ENCODE peak calls at places on chromosomes 13 and 19, in five cellular contexts. F, O, A, D and Z are unnamed samples.

GRCh38 chr19:3510727-3511126 is 4.6 kb downstream of the FZR1 start:
- DNase-seq in F (no peak), O (no peak), A (no peak), D (no peak), Z (no peak)

GRCh38 chr19:15154002-15154612 is 46.7 kb downstream of the NOTCH3 start:
- DNase-seq in F (peak; percentile 39), O (no peak), A (peak; percentile 52), D (peak; percentile 39), Z (no peak)

GRCh38 chr13:97160421-97160820 is 61.7 kb upstream of the MBNL2 start:
- DNase-seq in F (no peak), O (no peak), A (no peak), D (no peak), Z (no peak)

GRCh38 chr13:80841346-80841882 is 500.5 kb upstream of the SPRY2 start:
- DNase-seq in F (no peak), O (no peak), A (peak; percentile 67), D (no peak), Z (no peak)

GRCh38 chr13:82701021-82701420 is 1181.3 kb downstream of the SLITRK1 start:
- DNase-seq in F (no peak), O (no peak), A (no peak), D (no peak), Z (no peak)

GRCh38 chr13:95474992-95475391 is 77.5 kb upstream of the CLDN10 start:
- DNase-seq in F (no peak), O (no peak), A (no peak), D (no peak), Z (no peak)

GRCh38 chr13:99363391-99363790 is 56.2 kb upstream of the GPR183 start:
- DNase-seq in F (no peak), O (no peak), A (no peak), D (no peak), Z (no peak)

GRCh38 chr19:38451629-38452028 is 18.1 kb downstream of the RYR1 start:
- DNase-seq in F (no peak), O (no peak), A (no peak), D (no peak), Z (no peak)

GRCh38 chr13:46490129-46490528 is 62.8 kb upstream of the LRCH1 start:
- DNase-seq in F (no peak), O (no peak), A (no peak), D (no peak), Z (no peak)

GRCh38 chr19:5851302-5851701 is at the start of gene FUT3:
- DNase-seq in F (peak; percentile 85), O (no peak), A (no peak), D (no peak), Z (peak; percentile 66)

GRCh38 chr13:30690282-30691188 is 44.8 kb upstream of the ALOX5AP start:
- DNase-seq in F (peak; percentile 75), O (no peak), A (peak; percentile 98), D (peak; percentile 77), Z (peak; percentile 38)

GRCh38 chr19:42488783-42489521 is 39.3 kb downstream of the CEACAM1 start:
- DNase-seq in F (no peak), O (no peak), A (no peak), D (no peak), Z (no peak)

GRCh38 chr13:41651413-41652068 is 194.2 kb downstream of the RGCC start:
- DNase-seq in F (no peak), O (no peak), A (no peak), D (no peak), Z (no peak)

GRCh38 chr19:46745521-46746280 is at the start of gene FKRP:
- DNase-seq in F (peak; percentile 65), O (no peak), A (no peak), D (no peak), Z (peak; percentile 32)

GRCh38 chr19:49347835-49348234 is 12.6 kb downstream of the CD37 start:
- DNase-seq in F (no peak), O (no peak), A (peak; percentile 76), D (peak; percentile 48), Z (no peak)

GRCh38 chr19:48540110-48540509 is 11.9 kb upstream of the SULT2B1 start:
- DNase-seq in F (no peak), O (no peak), A (no peak), D (no peak), Z (no peak)

GRCh38 chr19:44846455-44847143 is 502 bp downstream of the NECTIN2 start:
- DNase-seq in F (peak; percentile 70), O (no peak), A (peak; percentile 12), D (no peak), Z (no peak)

GRCh38 chr13:75326173-75327131 is 155.5 kb downstream of the TBC1D4 start:
- DNase-seq in F (no peak), O (peak; percentile 38), A (peak; percentile 32), D (no peak), Z (no peak)

GRCh38 chr19:14094854-14095253 is 4.3 kb upstream of the SAMD1 start:
- DNase-seq in F (no peak), O (no peak), A (no peak), D (no peak), Z (no peak)

GRCh38 chr13:72970956-72971355 is 87.8 kb upstream of the KLF5 start:
- DNase-seq in F (no peak), O (no peak), A (peak; percentile 4), D (no peak), Z (no peak)

GRCh38 chr19:48578891-48579290 is 26.9 kb downstream of the SULT2B1 start:
- DNase-seq in F (no peak), O (no peak), A (no peak), D (no peak), Z (no peak)

GRCh38 chr13:111901301-111901905 is 165.5 kb upstream of the SOX1 start:
- DNase-seq in F (no peak), O (no peak), A (no peak), D (no peak), Z (no peak)

GRCh38 chr19:48726573-48726972 is 7.0 kb upstream of the MAMSTR start:
- DNase-seq in F (no peak), O (no peak), A (no peak), D (no peak), Z (no peak)

GRCh38 chr19:6071103-6071485 is 39.2 kb downstream of the RFX2 start:
- DNase-seq in F (no peak), O (no peak), A (peak; percentile 73), D (no peak), Z (no peak)

GRCh38 chr19:51439021-51439465 is 19.2 kb downstream of the SIGLEC8 start:
- DNase-seq in F (no peak), O (no peak), A (peak; percentile 2), D (peak; percentile 16), Z (no peak)

GRCh38 chr13:67238277-67238859 is 8.2 kb upstream of the PCDH9 start:
- DNase-seq in F (no peak), O (no peak), A (peak; percentile 58), D (no peak), Z (no peak)

GRCh38 chr13:112368883-112369282 is 7.3 kb upstream of the SPACA7 start:
- DNase-seq in F (no peak), O (no peak), A (no peak), D (no peak), Z (no peak)

GRCh38 chr13:108645376-108645775 is 16.0 kb downstream of the MYO16 start:
- DNase-seq in F (no peak), O (no peak), A (no peak), D (no peak), Z (no peak)

GRCh38 chr13:37889102-37889501 is 19.5 kb upstream of the TRPC4 start:
- DNase-seq in F (no peak), O (no peak), A (peak; percentile 35), D (no peak), Z (no peak)

GRCh38 chr13:37074703-37075102 is 15.2 kb upstream of the SUPT20H start:
- DNase-seq in F (no peak), O (no peak), A (peak; percentile 57), D (no peak), Z (no peak)